ENCODE peak calls at places on chromosome 5, in nine cellular contexts. C is ovary; V is effector memory CD4-positive, alpha-beta T cell; B is mesendoderm; U is RWPE1; W is iris pigment epithelial cell; F is activated effector memory CD4-positive, alpha-beta T cell treated with Interleukin-2 at 50 U/mL for 16 hours; H is mucosa of gallbladder; Y is HuH-7.5. N is an unnamed sample.
A peak's percentile ranks its signal among the peaks of the same experiment; 100 is the strongest.

GRCh38 chr5:6365977-6366590 is 12.3 kb downstream of the MED10 start:
- DNase-seq in U (no peak), V (no peak), B (no peak), H (no peak), F (no peak), C (no peak), Y (no peak), W (no peak), N (peak; percentile 8)

GRCh38 chr5:75837258-75837841 is 120.1 kb upstream of the POC5 start:
- DNase-seq in H (no peak), F (no peak), V (no peak), B (no peak), C (no peak), W (no peak), Y (no peak), U (no peak), N (no peak)

GRCh38 chr5:154771383-154771901 is 16.3 kb downstream of the LARP1 start:
- DNase-seq in F (no peak), V (no peak), B (peak; percentile 77), C (peak; percentile 32), U (no peak), Y (no peak), H (peak; percentile 29), W (peak; percentile 92), N (no peak)

GRCh38 chr5:88732181-88732633 is 150.8 kb downstream of the MEF2C start:
- DNase-seq in V (no peak), C (peak; percentile 34), U (no peak), F (no peak), H (no peak), Y (no peak), W (peak; percentile 36), B (no peak), N (no peak)

GRCh38 chr5:43635374-43635773 is 32.4 kb downstream of the NNT start:
- DNase-seq in F (no peak), U (no peak), Y (no peak), V (no peak), H (no peak), C (no peak), W (no peak), B (no peak), N (no peak)

GRCh38 chr5:136249678-136250266 is 56.8 kb upstream of the SMIM32 start:
- DNase-seq in H (peak; percentile 54), Y (peak; percentile 17), F (no peak), W (peak; percentile 79), U (peak; percentile 68), B (peak; percentile 71), V (no peak), C (peak; percentile 24), N (peak; percentile 60)

GRCh38 chr5:91556-92263 is at the start of gene PLEKHG4B:
- DNase-seq in C (no peak), Y (no peak), H (no peak), W (no peak), B (peak; percentile 90), F (no peak), U (no peak), V (no peak), N (no peak)

GRCh38 chr5:79886940-79887339 is 104.1 kb downstream of the MTX3 start:
- DNase-seq in V (no peak), W (no peak), Y (no peak), C (no peak), F (no peak), U (no peak), B (no peak), H (no peak), N (no peak)

GRCh38 chr5:64487283-64487682 is 18.5 kb upstream of the RGS7BP start:
- DNase-seq in V (no peak), H (no peak), B (no peak), W (no peak), F (no peak), C (no peak), Y (no peak), U (no peak), N (no peak)

GRCh38 chr5:81207009-81207408 is 26.1 kb upstream of the CKMT2 start:
- DNase-seq in H (no peak), U (no peak), F (no peak), C (no peak), V (no peak), Y (no peak), W (peak; percentile 43), B (peak; percentile 51), N (no peak)

GRCh38 chr5:54492196-54492595 is 25.4 kb upstream of the SNX18 start:
- DNase-seq in W (no peak), H (no peak), F (no peak), B (no peak), Y (no peak), U (no peak), C (no peak), V (no peak), N (no peak)

GRCh38 chr5:178453224-178453623 is 137.0 kb downstream of the COL23A1 start:
- DNase-seq in Y (no peak), B (no peak), W (peak; percentile 13), F (no peak), U (peak; percentile 67), C (no peak), H (no peak), V (no peak), N (no peak)

GRCh38 chr5:111453747-111454146 is 58.6 kb downstream of the STARD4 start:
- DNase-seq in H (no peak), F (no peak), B (peak; percentile 14), W (peak; percentile 87), U (no peak), Y (no peak), C (no peak), V (no peak), N (no peak)

GRCh38 chr5:139386039-139386438 is 2.9 kb upstream of the SLC23A1 start:
- DNase-seq in V (no peak), Y (no peak), H (no peak), U (peak; percentile 57), B (no peak), C (no peak), F (no peak), W (no peak), N (no peak)

GRCh38 chr5:15938961-15939360 is 240.6 kb downstream of the MARCHF11 start:
- DNase-seq in W (peak; percentile 95), V (no peak), H (no peak), Y (no peak), C (no peak), U (peak; percentile 3), B (no peak), F (no peak), N (no peak)

GRCh38 chr5:168317521-168318147 is 26.2 kb downstream of the WWC1 start:
- DNase-seq in Y (peak; percentile 61), W (peak; percentile 97), C (no peak), H (no peak), B (peak; percentile 62), F (no peak), V (no peak), U (peak; percentile 79), N (no peak)